ENCODE peak calls at places on chromosomes 4 and X, in eight cellular contexts. V, E, J, Q, N, S, D and G are unnamed samples.
A peak's percentile ranks its signal among the peaks of the same experiment; 100 is the strongest.

GRCh38 chr4:183256756-183257385 is 63.2 kb downstream of the CLDN22 start:
- DNase-seq in V (peak; percentile 73), E (no peak), J (no peak), Q (peak; percentile 51), N (peak; percentile 78), S (peak; percentile 54), D (peak; percentile 19), G (no peak)

GRCh38 chr4:121554377-121554776 is 142.4 kb downstream of the ANXA5 start:
- DNase-seq in V (no peak), E (no peak), J (no peak), Q (no peak), N (peak; percentile 47), S (no peak), D (no peak), G (no peak)

GRCh38 chr4:152255437-152255836 is 280.5 kb downstream of the FBXW7 start:
- DNase-seq in V (no peak), E (no peak), J (peak; percentile 37), Q (no peak), N (peak; percentile 83), S (no peak), D (no peak), G (peak; percentile 16)

GRCh38 chrX:107014927-107015326 is 14.9 kb upstream of the MORC4 start:
- DNase-seq in V (no peak), E (no peak), J (no peak), Q (no peak), N (no peak), S (no peak), D (no peak), G (no peak)

GRCh38 chrX:15848576-15848975 is 6.0 kb downstream of the AP1S2 start:
- DNase-seq in V (no peak), E (no peak), J (no peak), Q (no peak), N (no peak), S (no peak), D (no peak), G (no peak)

GRCh38 chr4:8051644-8052043 is 107.0 kb downstream of the ABLIM2 start:
- DNase-seq in V (no peak), E (no peak), J (no peak), Q (no peak), N (no peak), S (no peak), D (no peak), G (no peak)

GRCh38 chrX:107686026-107686425 is 57.7 kb downstream of the PRPS1 start:
- DNase-seq in V (no peak), E (no peak), J (no peak), Q (no peak), N (no peak), S (no peak), D (no peak), G (no peak)

GRCh38 chr4:92600638-92601037 is 296.9 kb downstream of the GRID2 start:
- DNase-seq in V (no peak), E (no peak), J (no peak), Q (no peak), N (no peak), S (no peak), D (no peak), G (no peak)

GRCh38 chr4:1205641-1206298 is 33.4 kb upstream of the SPON2 start:
- DNase-seq in V (peak; percentile 75), E (peak; percentile 26), J (peak; percentile 1), Q (no peak), N (no peak), S (peak; percentile 18), D (no peak), G (no peak)

GRCh38 chrX:136214551-136214950 is 36.6 kb downstream of the MAP7D3 start:
- DNase-seq in V (no peak), E (no peak), J (no peak), Q (peak; percentile 26), N (peak; percentile 82), S (no peak), D (no peak), G (no peak)

GRCh38 chr4:183100827-183101226 is 1.8 kb downstream of the WWC2 start:
- DNase-seq in V (no peak), E (no peak), J (no peak), Q (no peak), N (peak; percentile 15), S (no peak), D (no peak), G (no peak)

GRCh38 chrX:82765806-82766205 is 742.3 kb upstream of the POU3F4 start:
- DNase-seq in V (no peak), E (no peak), J (no peak), Q (no peak), N (no peak), S (no peak), D (no peak), G (no peak)

GRCh38 chrX:113389846-113390245 is 549.2 kb upstream of the AMOT start:
- DNase-seq in V (no peak), E (no peak), J (no peak), Q (no peak), N (no peak), S (no peak), D (no peak), G (no peak)

GRCh38 chr4:155745984-155746383 is 12.8 kb upstream of the GUCY1B1 start:
- DNase-seq in V (no peak), E (no peak), J (no peak), Q (peak; percentile 33), N (no peak), S (no peak), D (no peak), G (no peak)

GRCh38 chr4:96677499-96677898 is 837.6 kb downstream of the PDHA2 start:
- DNase-seq in V (no peak), E (no peak), J (no peak), Q (no peak), N (no peak), S (no peak), D (no peak), G (no peak)

GRCh38 chrX:63747331-63747730 is 37.7 kb downstream of the ARHGEF9 start:
- DNase-seq in V (no peak), E (no peak), J (no peak), Q (no peak), N (peak; percentile 85), S (no peak), D (no peak), G (no peak)

GRCh38 chrX:153456161-153456560 is 10.3 kb upstream of the TREX2 start:
- DNase-seq in V (no peak), E (no peak), J (no peak), Q (no peak), N (no peak), S (peak; percentile 34), D (no peak), G (no peak)

GRCh38 chrX:16931371-16931770 is 15.1 kb upstream of the REPS2 start:
- DNase-seq in V (no peak), E (no peak), J (no peak), Q (no peak), N (no peak), S (no peak), D (no peak), G (no peak)